ENCODE peak calls at places on chromosomes 3 and 15, in eight cellular contexts. V is AG04449; S is T-helper 2 cell; Q is activated T-helper 1 cell treated with anti-CD3 and anti-CD28 coated beads, Interleukin-12 subunit alpha, Interleukin-12 subunit beta, Interleukin-2, Interleukin-4 antibody, amounts not matched to agents 30 ng/mL and 10 ng/mL and 1 ng/mL, durations not matched to agents 14 hours and 24 hours and 36 hours; U is Calu3; I is pancreas; H is endothelial cell; Z is activated CD4-positive, alpha-beta T cell treated with anti-CD3 and anti-CD28 coated beads for 24 hours. L is an unnamed sample.

GRCh38 chr3:126676919-126677705 is 22.2 kb upstream of the TXNRD3 start:
- DNase-seq in Q (no peak), I (no peak), Z (no peak), V (no peak), U (peak; percentile 0), H (no peak), S (no peak), L (no peak)

GRCh38 chr3:9022305-9022985 is 59.2 kb upstream of the RAD18 start:
- DNase-seq in H (no peak), U (no peak), Q (no peak), V (no peak), Z (no peak), S (no peak), I (no peak), L (no peak)

GRCh38 chr15:52496776-52497470 is 31.8 kb downstream of the MYO5A start:
- DNase-seq in V (no peak), S (no peak), U (peak; percentile 1), H (no peak), Z (peak; percentile 28), I (no peak), Q (no peak), L (peak; percentile 70)

GRCh38 chr3:194880940-194881925 is 195.6 kb downstream of the FAM43A start:
- DNase-seq in S (no peak), Q (no peak), I (no peak), Z (no peak), U (no peak), V (no peak), H (no peak), L (no peak)

GRCh38 chr3:14175383-14176037 is 2.9 kb downstream of the XPC start:
- DNase-seq in U (no peak), S (peak; percentile 76), I (no peak), Q (peak; percentile 76), V (no peak), Z (peak; percentile 10), H (no peak), L (peak; percentile 41)

GRCh38 chr15:61861962-61862361 is 198.3 kb downstream of the VPS13C start:
- DNase-seq in I (no peak), S (no peak), H (no peak), Z (no peak), U (no peak), V (no peak), Q (no peak), L (no peak)

GRCh38 chr15:83200162-83200561 is 7.5 kb downstream of the HDGFL3 start:
- DNase-seq in V (peak; percentile 60), Z (no peak), I (no peak), H (no peak), S (no peak), U (no peak), Q (peak; percentile 11), L (peak; percentile 71)

GRCh38 chr15:80072285-80072684 is 12.8 kb downstream of the ZFAND6 start:
- DNase-seq in H (peak; percentile 10), S (peak; percentile 39), Q (peak; percentile 14), V (peak; percentile 67), I (peak; percentile 39), U (peak; percentile 56), Z (no peak), L (peak; percentile 87)

GRCh38 chr3:43161684-43162512 is 56.0 kb upstream of the POMGNT2 start:
- DNase-seq in Q (no peak), V (peak; percentile 55), I (no peak), U (no peak), Z (no peak), H (no peak), S (peak; percentile 28), L (peak; percentile 36)

GRCh38 chr3:153163349-153164008 is 1.5 kb downstream of the RAP2B start:
- DNase-seq in V (no peak), S (no peak), H (no peak), Z (no peak), U (no peak), I (no peak), Q (no peak), L (peak; percentile 39)

GRCh38 chr15:90598053-90598577 is 68.4 kb downstream of the CRTC3 start:
- DNase-seq in H (no peak), Q (no peak), I (no peak), U (peak; percentile 37), S (no peak), V (no peak), Z (no peak), L (peak; percentile 14)

GRCh38 chr3:10353661-10354372 is 32.9 kb upstream of the SEC13 start:
- DNase-seq in S (no peak), I (no peak), V (no peak), U (no peak), Z (no peak), Q (no peak), H (no peak), L (no peak)

GRCh38 chr15:92082217-92082843 is 228.8 kb downstream of the SLCO3A1 start:
- DNase-seq in Q (no peak), I (no peak), V (no peak), U (peak; percentile 82), S (peak; percentile 10), Z (peak; percentile 47), H (peak; percentile 81), L (peak; percentile 63)

GRCh38 chr15:77784361-77785292 is 151.9 kb upstream of the LINGO1 start:
- DNase-seq in Z (peak; percentile 19), V (no peak), H (peak; percentile 45), S (no peak), U (peak; percentile 32), I (no peak), Q (no peak), L (no peak)

GRCh38 chr3:144312702-144313101 is 341.1 kb downstream of the DIPK2A start:
- DNase-seq in V (no peak), U (no peak), H (no peak), Q (no peak), S (no peak), I (no peak), Z (no peak), L (peak; percentile 44)

GRCh38 chr15:101439285-101439919 is 50.1 kb downstream of the PCSK6 start:
- DNase-seq in Z (no peak), V (no peak), U (peak; percentile 44), I (no peak), S (no peak), H (no peak), Q (no peak), L (peak; percentile 31)

GRCh38 chr3:98969295-98969694 is 67.8 kb upstream of the DCBLD2 start:
- DNase-seq in S (no peak), H (no peak), Q (no peak), Z (no peak), U (no peak), V (no peak), I (no peak), L (no peak)

GRCh38 chr3:50486219-50486888 is 17.1 kb downstream of the CACNA2D2 start:
- DNase-seq in V (no peak), H (no peak), S (no peak), Z (no peak), I (no peak), U (no peak), Q (no peak), L (peak; percentile 48)

GRCh38 chr3:66378256-66378655 is 122.6 kb downstream of the LRIG1 start:
- DNase-seq in H (peak; percentile 55), V (no peak), Q (no peak), Z (no peak), S (peak; percentile 22), U (no peak), I (no peak), L (no peak)

GRCh38 chr15:83813697-83814096 is 159.8 kb downstream of the ADAMTSL3 start:
- DNase-seq in V (no peak), Z (no peak), U (no peak), H (no peak), I (no peak), Q (no peak), S (no peak), L (no peak)

GRCh38 chr3:192597511-192597910 is 129.8 kb downstream of the FGF12 start:
- DNase-seq in Z (no peak), Q (no peak), S (no peak), U (peak; percentile 71), V (no peak), H (no peak), I (no peak), L (no peak)

GRCh38 chr3:134294302-134294925 is 43.8 kb upstream of the RYK start:
- DNase-seq in I (no peak), Q (peak; percentile 61), H (no peak), Z (peak; percentile 27), V (no peak), S (peak; percentile 81), U (no peak), L (no peak)

GRCh38 chr3:143433787-143434378 is 314.3 kb downstream of the CHST2 start:
- DNase-seq in V (no peak), H (no peak), Z (peak; percentile 10), I (no peak), S (no peak), U (peak; percentile 45), Q (no peak), L (no peak)

GRCh38 chr3:58497074-58497473 is 5.2 kb downstream of the KCTD6 start:
- DNase-seq in S (no peak), I (no peak), H (no peak), Z (no peak), U (no peak), V (no peak), Q (no peak), L (no peak)

GRCh38 chr15:40909662-40910625 is 15.7 kb downstream of the VPS18 start:
- DNase-seq in S (no peak), U (no peak), Q (no peak), Z (no peak), I (no peak), H (no peak), V (no peak), L (no peak)

GRCh38 chr3:27802849-27803248 is 80.7 kb upstream of the EOMES start:
- DNase-seq in H (no peak), Q (no peak), I (no peak), Z (no peak), S (no peak), U (no peak), V (no peak), L (no peak)

GRCh38 chr3:156888576-156888975 is 62.4 kb downstream of the LEKR1 start:
- DNase-seq in V (no peak), Z (no peak), Q (no peak), U (no peak), H (no peak), I (no peak), S (no peak), L (no peak)

GRCh38 chr3:11637901-11638668 is 5.6 kb downstream of the VGLL4 start:
- DNase-seq in U (no peak), Z (no peak), Q (no peak), H (no peak), S (no peak), I (no peak), V (peak; percentile 73), L (no peak)

GRCh38 chr3:151169700-151170224 is 33.3 kb downstream of the GPR171 start:
- DNase-seq in U (no peak), V (no peak), I (peak; percentile 43), S (no peak), H (no peak), Q (peak; percentile 22), Z (peak; percentile 37), L (no peak)

GRCh38 chr3:129424185-129424841 is 4.1 kb downstream of the EFCAB12 start:
- DNase-seq in I (no peak), V (no peak), Z (no peak), S (no peak), H (no peak), U (no peak), Q (no peak), L (no peak)

GRCh38 chr15:69634860-69635259 is 182.2 kb downstream of the RPLP1 start:
- DNase-seq in V (no peak), U (no peak), H (no peak), S (no peak), I (no peak), Q (no peak), Z (no peak), L (no peak)

GRCh38 chr15:29457729-29458128 is 188.1 kb upstream of the NSMCE3 start:
- DNase-seq in H (no peak), Z (no peak), V (no peak), I (no peak), S (no peak), U (no peak), Q (no peak), L (no peak)

GRCh38 chr3:188861847-188862740 is 309.7 kb upstream of the TPRG1 start:
- DNase-seq in Z (no peak), I (no peak), S (no peak), H (no peak), Q (no peak), U (no peak), V (no peak), L (peak; percentile 42)

GRCh38 chr3:36943601-36944000 is 1.3 kb downstream of the TRANK1 start:
- DNase-seq in S (no peak), U (no peak), H (no peak), Q (no peak), V (no peak), Z (no peak), I (no peak), L (no peak)

L was measured in A172.